ENCODE peak calls at places on chromosomes 2 and 18, in ten cellular contexts. W, E, Q, N, P, O, G, Y, H and K are unnamed samples.

GRCh38 chr18:12765127-12765526 is 62.3 kb downstream of the PSMG2 start:
- DNase-seq in W (no peak), E (no peak), Q (no peak), N (no peak), P (no peak), O (no peak), G (no peak), Y (no peak), H (no peak), K (no peak)

GRCh38 chr18:24031318-24031717 is 16.8 kb downstream of the TTC39C start:
- DNase-seq in W (no peak), E (no peak), Q (no peak), N (no peak), P (no peak), O (peak), G (no peak), Y (no peak), H (no peak), K (no peak)

GRCh38 chr2:157899125-157899839 is 23.2 kb upstream of the ACVR1 start:
- DNase-seq in W (no peak), E (no peak), Q (no peak), N (no peak), P (no peak), O (no peak), G (no peak), Y (no peak), H (no peak), K (peak)

GRCh38 chr2:6793913-6794312 is 71.8 kb downstream of the CMPK2 start:
- DNase-seq in W (no peak), E (no peak), Q (no peak), N (no peak), P (no peak), O (no peak), G (peak), Y (no peak), H (no peak), K (no peak)

GRCh38 chr2:222492683-222493082 is 68.3 kb downstream of the SGPP2 start:
- DNase-seq in W (no peak), E (no peak), Q (no peak), N (no peak), P (peak), O (no peak), G (no peak), Y (no peak), H (no peak), K (no peak)

GRCh38 chr18:77107218-77107815 is 25.3 kb downstream of the MBP start:
- DNase-seq in W (no peak), E (no peak), Q (peak), N (no peak), P (no peak), O (peak), G (no peak), Y (no peak), H (no peak), K (no peak)

GRCh38 chr2:22035333-22035964 is 911.7 kb downstream of the TDRD15 start:
- DNase-seq in W (no peak), E (no peak), Q (no peak), N (no peak), P (peak), O (no peak), G (no peak), Y (no peak), H (no peak), K (no peak)

GRCh38 chr18:59874166-59874565 is 25.6 kb upstream of the PMAIP1 start:
- DNase-seq in W (peak), E (no peak), Q (peak), N (no peak), P (no peak), O (no peak), G (peak), Y (no peak), H (no peak), K (no peak)

GRCh38 chr2:10550206-10551001 is 102.3 kb upstream of the ODC1 start:
- DNase-seq in W (no peak), E (no peak), Q (no peak), N (no peak), P (no peak), O (no peak), G (no peak), Y (no peak), H (no peak), K (no peak)

GRCh38 chr2:234158812-234159211 is 108.3 kb downstream of the SPP2 start:
- DNase-seq in W (no peak), E (no peak), Q (peak), N (no peak), P (no peak), O (no peak), G (peak), Y (no peak), H (no peak), K (no peak)

GRCh38 chr2:211455225-211455841 is 898.9 kb downstream of the CPS1 start:
- DNase-seq in W (peak), E (peak), Q (peak), N (peak), P (peak), O (peak), G (peak), Y (peak), H (peak), K (peak)

GRCh38 chr2:34025196-34025595 is 426.1 kb upstream of the FAM98A start:
- DNase-seq in W (no peak), E (no peak), Q (no peak), N (no peak), P (no peak), O (no peak), G (no peak), Y (no peak), H (no peak), K (no peak)

GRCh38 chr2:170973492-170974303 is 44.6 kb downstream of the GORASP2 start:
- DNase-seq in W (peak), E (peak), Q (peak), N (peak), P (peak), O (peak), G (peak), Y (peak), H (peak), K (peak)

GRCh38 chr2:212176151-212176550 is 362.5 kb downstream of the ERBB4 start:
- DNase-seq in W (no peak), E (no peak), Q (no peak), N (no peak), P (no peak), O (no peak), G (no peak), Y (no peak), H (no peak), K (no peak)

GRCh38 chr2:20624884-20625485 is 25.9 kb downstream of the HS1BP3 start:
- DNase-seq in W (no peak), E (no peak), Q (no peak), N (no peak), P (no peak), O (peak), G (no peak), Y (no peak), H (no peak), K (no peak)

GRCh38 chr18:2304378-2305175 is 266.7 kb downstream of the METTL4 start:
- DNase-seq in W (peak), E (no peak), Q (peak), N (no peak), P (peak), O (no peak), G (peak), Y (no peak), H (no peak), K (no peak)

GRCh38 chr2:145685323-145686050 is 1165.6 kb upstream of the ZEB2 start:
- DNase-seq in W (no peak), E (no peak), Q (peak), N (no peak), P (no peak), O (no peak), G (peak), Y (no peak), H (no peak), K (no peak)

GRCh38 chr2:133063792-133064191 is 393.8 kb upstream of the LYPD1 start:
- DNase-seq in W (peak), E (peak), Q (peak), N (peak), P (no peak), O (no peak), G (peak), Y (no peak), H (no peak), K (no peak)

GRCh38 chr2:49153231-49153630 is 1.1 kb downstream of the FSHR start:
- DNase-seq in W (no peak), E (no peak), Q (peak), N (no peak), P (no peak), O (no peak), G (no peak), Y (no peak), H (no peak), K (no peak)

GRCh38 chr18:3529077-3529476 is 79.1 kb downstream of the TGIF1 start:
- DNase-seq in W (no peak), E (no peak), Q (no peak), N (no peak), P (no peak), O (no peak), G (no peak), Y (no peak), H (no peak), K (no peak)

GRCh38 chr2:174334781-174335604 is at the start of gene SP9:
- DNase-seq in W (peak), E (peak), Q (peak), N (no peak), P (no peak), O (peak), G (no peak), Y (peak), H (no peak), K (peak)

GRCh38 chr18:48917579-48918101 is 33.1 kb downstream of the SMAD7 start:
- DNase-seq in W (no peak), E (no peak), Q (no peak), N (no peak), P (no peak), O (no peak), G (no peak), Y (no peak), H (no peak), K (no peak)

GRCh38 chr2:65024149-65024829 is 31.9 kb upstream of the CEP68 start:
- DNase-seq in W (peak), E (no peak), Q (peak), N (no peak), P (no peak), O (no peak), G (peak), Y (no peak), H (no peak), K (no peak)

GRCh38 chr2:96091141-96091710 is 25.1 kb downstream of the ADRA2B start:
- DNase-seq in W (no peak), E (peak), Q (no peak), N (no peak), P (peak), O (no peak), G (no peak), Y (no peak), H (peak), K (peak)

GRCh38 chr2:239267411-239267941 is 133.3 kb downstream of the HDAC4 start:
- DNase-seq in W (peak), E (no peak), Q (peak), N (peak), P (peak), O (peak), G (peak), Y (peak), H (no peak), K (peak)

GRCh38 chr2:202592580-202592979 is 42.2 kb upstream of the FAM117B start:
- DNase-seq in W (no peak), E (no peak), Q (peak), N (no peak), P (no peak), O (no peak), G (no peak), Y (no peak), H (no peak), K (no peak)

GRCh38 chr2:190668892-190669291 is 20.0 kb downstream of the NAB1 start:
- DNase-seq in W (no peak), E (no peak), Q (no peak), N (no peak), P (no peak), O (no peak), G (peak), Y (no peak), H (no peak), K (no peak)

GRCh38 chr2:43170733-43171101 is 55.7 kb downstream of the ZFP36L2 start:
- DNase-seq in W (no peak), E (no peak), Q (no peak), N (no peak), P (no peak), O (no peak), G (no peak), Y (no peak), H (no peak), K (no peak)

GRCh38 chr18:53426656-53427055 is 797.8 kb downstream of the MBD2 start:
- DNase-seq in W (no peak), E (no peak), Q (no peak), N (no peak), P (no peak), O (no peak), G (no peak), Y (no peak), H (no peak), K (no peak)

GRCh38 chr2:19480664-19481063 is 122.2 kb upstream of the OSR1 start:
- DNase-seq in W (no peak), E (no peak), Q (no peak), N (no peak), P (peak), O (no peak), G (no peak), Y (no peak), H (no peak), K (no peak)

GRCh38 chr18:8839285-8839684 is 133.9 kb downstream of the MTCL1 start:
- DNase-seq in W (peak), E (no peak), Q (peak), N (no peak), P (peak), O (no peak), G (no peak), Y (no peak), H (peak), K (no peak)

DNA sequence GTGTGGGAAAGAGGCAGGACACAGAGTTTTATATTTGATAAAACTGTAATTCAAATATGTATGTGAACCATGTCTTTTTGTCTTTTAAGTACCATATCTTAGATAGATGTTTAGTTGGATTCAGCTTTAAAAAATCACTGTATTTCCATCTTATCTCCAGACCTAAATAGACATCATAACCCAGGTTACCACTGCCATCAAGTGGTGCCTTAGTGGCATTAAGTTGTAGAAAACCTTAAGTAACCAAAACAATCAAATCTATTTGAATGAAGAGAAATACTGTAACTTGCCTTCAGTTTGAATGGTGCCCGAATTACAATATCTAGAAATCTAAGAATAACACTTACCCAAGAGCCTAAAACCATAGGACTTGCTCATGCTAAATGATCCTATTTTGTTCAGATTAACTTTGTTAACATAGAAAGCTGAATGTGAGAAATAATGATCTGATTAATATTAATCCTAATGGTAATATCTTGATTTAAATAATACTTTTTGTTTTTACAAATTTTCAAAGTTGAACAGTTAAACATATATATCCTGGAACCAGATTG is 92.5 kb upstream of the MAP2 start:
- DNase-seq in W (peak), E (no peak), Q (peak), N (peak), P (peak), O (no peak), G (peak), Y (no peak), H (no peak), K (no peak)
- TF ChIP-seq CTCF in W (peak), E (peak), Q (peak), N (peak), P (peak), O (peak), G (peak), Y (no peak), H (no peak), K (peak)

GRCh38 chr2:168050377-168050776 is 197.0 kb downstream of the STK39 start:
- DNase-seq in W (no peak), E (no peak), Q (no peak), N (no peak), P (no peak), O (no peak), G (no peak), Y (no peak), H (no peak), K (no peak)
- TF ChIP-seq CTCF in W (no peak), E (no peak), Q (no peak), N (no peak), P (no peak), O (no peak), G (no peak), Y (no peak), H (no peak), K (no peak)

GRCh38 chr2:218953366-218953954 is 6.0 kb upstream of the CDK5R2 start:
- DNase-seq in W (no peak), E (no peak), Q (no peak), N (no peak), P (no peak), O (no peak), G (no peak), Y (no peak), H (no peak), K (no peak)
- TF ChIP-seq CTCF in W (no peak), E (peak), Q (no peak), N (peak), P (no peak), O (no peak), G (no peak), Y (no peak), H (no peak), K (peak)

DNA sequence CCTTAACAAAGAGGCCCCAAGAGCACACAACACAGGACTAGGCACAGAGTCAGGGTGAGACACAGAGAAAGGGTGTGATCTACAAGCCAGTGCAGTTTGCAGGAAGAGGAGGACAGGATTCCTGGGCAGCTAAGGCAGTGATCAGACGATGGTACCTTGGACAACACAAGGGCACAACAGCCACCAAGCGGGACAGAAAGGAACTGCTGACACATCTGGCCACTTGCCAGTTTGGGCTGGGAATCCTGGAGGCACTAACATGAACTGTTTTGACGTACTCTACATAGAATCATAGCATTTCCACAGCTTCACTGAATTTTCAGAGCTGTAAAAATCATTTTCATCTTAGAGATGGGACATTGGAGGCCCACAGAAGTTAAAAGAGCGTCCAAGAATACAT is 221.5 kb upstream of the SLC35G4 start:
- DNase-seq in W (peak), E (no peak), Q (peak), N (no peak), P (peak), O (peak), G (peak), Y (peak), H (peak), K (no peak)
- TF ChIP-seq CTCF in W (peak), E (peak), Q (no peak), N (no peak), P (peak), O (peak), G (peak), Y (no peak), H (no peak), K (peak)